ENCODE peak calls at places on chromosomes 6 and 20, in ten cellular contexts. O is psoas muscle; Y is dorsolateral prefrontal cortex; M is CD8-positive, alpha-beta T cell; S is ovary; C is mesothelial cell of epicardium; W is lower leg skin; R is GM12865; G is cardiac fibroblast; Q is spleen. Z is an unnamed sample.

GRCh38 chr20:32970115-32970972 is 33.9 kb downstream of the SUN5 start:
- DNase-seq in O (no peak), Y (peak), M (peak), S (no peak), C (peak), W (peak), R (no peak), G (no peak), Q (no peak), Z (no peak)

GRCh38 chr6:162562041-162562440 is 165.5 kb downstream of the PRKN start:
- DNase-seq in O (no peak), Y (no peak), M (no peak), S (no peak), C (no peak), W (no peak), R (no peak), G (no peak), Q (peak), Z (no peak)

GRCh38 chr6:144899161-144899560 is 614.0 kb downstream of the UTRN start:
- DNase-seq in O (no peak), Y (no peak), M (no peak), S (no peak), C (no peak), W (no peak), R (no peak), G (peak), Q (no peak), Z (no peak)

GRCh38 chr6:75135447-75135846 is 70.4 kb downstream of the COL12A1 start:
- DNase-seq in O (no peak), Y (no peak), M (no peak), S (no peak), C (no peak), W (no peak), R (no peak), G (no peak), Q (no peak), Z (no peak)

GRCh38 chr6:127201321-127201720 is 65.3 kb upstream of the RNF146 start:
- DNase-seq in O (no peak), Y (no peak), M (no peak), S (no peak), C (no peak), W (no peak), R (no peak), G (peak), Q (no peak), Z (no peak)

GRCh38 chr6:13354331-13355042 is 26.1 kb upstream of the TBC1D7 start:
- DNase-seq in O (no peak), Y (no peak), M (no peak), S (no peak), C (no peak), W (no peak), R (no peak), G (peak), Q (no peak), Z (peak)

GRCh38 chr6:25992413-25993037 is 29.9 kb downstream of the TRIM38 start:
- DNase-seq in O (peak), Y (peak), M (peak), S (peak), C (peak), W (peak), R (peak), G (peak), Q (peak), Z (peak)

GRCh38 chr20:35355372-35355771 is 56.4 kb downstream of the UQCC1 start:
- DNase-seq in O (no peak), Y (no peak), M (no peak), S (no peak), C (no peak), W (no peak), R (no peak), G (no peak), Q (no peak), Z (no peak)

GRCh38 chr6:132401120-132401940 is at the start of gene MOXD1:
- DNase-seq in O (peak), Y (peak), M (no peak), S (peak), C (peak), W (no peak), R (peak), G (peak), Q (peak), Z (peak)

GRCh38 chr6:85412926-85413325 is 37.0 kb upstream of the NT5E start:
- DNase-seq in O (no peak), Y (no peak), M (no peak), S (no peak), C (no peak), W (no peak), R (no peak), G (peak), Q (no peak), Z (no peak)

GRCh38 chr20:3894796-3895195 is 5.6 kb downstream of the PANK2 start:
- DNase-seq in O (no peak), Y (no peak), M (no peak), S (no peak), C (no peak), W (no peak), R (no peak), G (no peak), Q (no peak), Z (no peak)

GRCh38 chr20:49641683-49642649 is 71.7 kb downstream of the B4GALT5 start:
- DNase-seq in O (no peak), Y (no peak), M (no peak), S (no peak), C (no peak), W (no peak), R (no peak), G (no peak), Q (no peak), Z (no peak)

GRCh38 chr20:34703573-34704176 is 469 bp upstream of the TP53INP2 start:
- DNase-seq in O (no peak), Y (no peak), M (peak), S (no peak), C (peak), W (peak), R (no peak), G (peak), Q (no peak), Z (peak)

GRCh38 chr20:23881371-23881770 is 1.8 kb upstream of the CST5 start:
- DNase-seq in O (no peak), Y (no peak), M (no peak), S (no peak), C (no peak), W (no peak), R (no peak), G (no peak), Q (no peak), Z (no peak)

GRCh38 chr6:30763618-30764489 is 19.5 kb upstream of the IER3 start:
- DNase-seq in O (no peak), Y (no peak), M (no peak), S (no peak), C (peak), W (no peak), R (peak), G (peak), Q (no peak), Z (no peak)
- TF ChIP-seq CTCF in O (no peak), Y (no peak), M (no peak), S (no peak), C (no peak), W (peak), R (no peak), G (no peak), Q (no peak), Z (no peak)

GRCh38 chr6:89951574-89952360 is 57.5 kb downstream of the GJA10 start:
- DNase-seq in O (no peak), Y (peak), M (no peak), S (peak), C (no peak), W (no peak), R (no peak), G (peak), Q (no peak), Z (no peak)
- TF ChIP-seq CTCF in O (no peak), Y (no peak), M (no peak), S (no peak), C (no peak), W (no peak), R (no peak), G (no peak), Q (no peak), Z (no peak)

GRCh38 chr6:170295519-170296422 is 4.9 kb upstream of the DLL1 start:
- DNase-seq in O (no peak), Y (peak), M (no peak), S (no peak), C (no peak), W (no peak), R (peak), G (no peak), Q (peak), Z (no peak)

GRCh38 chr6:170293411-170293844 is 2.5 kb upstream of the DLL1 start:
- DNase-seq in O (no peak), Y (no peak), M (no peak), S (no peak), C (no peak), W (no peak), R (no peak), G (no peak), Q (no peak), Z (no peak)

GRCh38 chr6:170293881-170294755 is 3.2 kb upstream of the DLL1 start:
- DNase-seq in O (no peak), Y (no peak), M (no peak), S (no peak), C (no peak), W (no peak), R (no peak), G (no peak), Q (no peak), Z (no peak)

GRCh38 chr6:170296423-170296745 is 5.5 kb upstream of the DLL1 start:
- DNase-seq in O (no peak), Y (no peak), M (no peak), S (no peak), C (no peak), W (no peak), R (no peak), G (no peak), Q (no peak), Z (no peak)

DNA sequence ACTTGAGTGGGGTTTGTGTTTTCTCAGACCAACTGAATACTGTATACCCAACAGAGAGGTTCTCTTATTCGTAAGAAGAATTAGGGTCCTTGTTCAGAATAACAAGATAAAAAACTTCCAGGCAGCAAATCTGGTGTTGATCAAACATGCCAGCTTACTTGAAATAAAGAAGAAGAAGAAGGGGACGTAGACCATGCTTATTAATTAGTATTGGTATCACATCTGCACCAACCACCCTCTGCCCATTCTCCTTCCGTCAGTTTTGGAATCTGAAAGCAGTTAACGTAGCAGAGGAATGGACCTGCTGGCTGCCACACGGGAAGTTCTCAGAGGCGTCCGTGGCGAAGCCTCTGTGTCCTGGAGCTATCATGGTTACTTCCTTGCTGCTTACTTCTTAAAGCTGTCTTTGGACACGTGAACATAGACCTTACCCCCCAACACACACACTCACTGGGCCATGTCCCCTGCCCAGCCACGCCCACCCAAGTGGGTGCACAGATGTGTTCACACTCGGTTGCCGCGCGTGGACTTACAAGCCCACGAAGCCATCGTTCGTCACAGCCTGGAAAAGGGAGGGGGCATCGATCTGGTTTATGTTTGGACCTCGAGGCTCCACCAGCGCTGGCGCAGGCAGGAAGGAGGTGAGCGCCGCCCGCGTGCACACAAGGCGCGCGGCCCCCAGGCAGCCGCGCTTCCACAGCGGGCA is 4.1 kb upstream of the DLL1 start:
- DNase-seq in O (no peak), Y (no peak), M (no peak), S (no peak), C (no peak), W (no peak), R (no peak), G (no peak), Q (no peak), Z (no peak)
- TF ChIP-seq CTCF in O (no peak), Y (no peak), M (no peak), S (no peak), C (no peak), W (no peak), R (no peak), G (no peak), Q (no peak), Z (no peak)

GRCh38 chr20:58239216-58239615 is 10.8 kb upstream of the ANKRD60 start:
- DNase-seq in O (no peak), Y (no peak), M (no peak), S (no peak), C (no peak), W (no peak), R (no peak), G (no peak), Q (no peak), Z (no peak)
- TF ChIP-seq CTCF in O (no peak), Y (no peak), M (no peak), S (no peak), C (no peak), W (no peak), R (no peak), G (no peak), Q (no peak), Z (no peak)

Z was measured in endothelial cell.